ENCODE peak calls at places on chromosomes 7 and 10, in six cellular contexts. One of them, this sample, is unnamed.

GRCh38 chr10:43727935-43728334 is 79.3 kb upstream of the ZNF32 start:
- DNase-seq in A549: no peak
- DNase-seq in AG08396: no peak
- DNase-seq in occipital lobe: no peak
- DNase-seq in colonic mucosa: no peak
- DNase-seq in neural crest cell: no peak
- DNase-seq in this sample: no peak

GRCh38 chr10:69730251-69731156 is 71.2 kb upstream of the COL13A1 start:
- DNase-seq in A549: no peak
- DNase-seq in AG08396: peak; percentile 54
- DNase-seq in occipital lobe: no peak
- DNase-seq in colonic mucosa: no peak
- DNase-seq in neural crest cell: no peak
- DNase-seq in this sample: peak; percentile 53

GRCh38 chr7:37894671-37895070 is 21.9 kb downstream of the SFRP4 start:
- DNase-seq in A549: no peak
- DNase-seq in AG08396: no peak
- DNase-seq in occipital lobe: no peak
- DNase-seq in colonic mucosa: no peak
- DNase-seq in neural crest cell: no peak
- DNase-seq in this sample: no peak

GRCh38 chr10:122911889-122912484 is 1.6 kb downstream of the FAM24A start:
- DNase-seq in A549: peak; percentile 21
- DNase-seq in AG08396: peak; percentile 64
- DNase-seq in occipital lobe: no peak
- DNase-seq in colonic mucosa: peak; percentile 40
- DNase-seq in neural crest cell: peak; percentile 71
- DNase-seq in this sample: peak; percentile 70

GRCh38 chr7:2478387-2478760 is 2.2 kb upstream of the GRIFIN start:
- DNase-seq in A549: peak; percentile 43
- DNase-seq in AG08396: peak; percentile 90
- DNase-seq in occipital lobe: peak; percentile 16
- DNase-seq in colonic mucosa: peak; percentile 81
- DNase-seq in neural crest cell: no peak
- DNase-seq in this sample: peak; percentile 96

GRCh38 chr7:30649717-30650116 is 32.5 kb downstream of the CRHR2 start:
- DNase-seq in A549: no peak
- DNase-seq in AG08396: no peak
- DNase-seq in occipital lobe: no peak
- DNase-seq in colonic mucosa: no peak
- DNase-seq in neural crest cell: no peak
- DNase-seq in this sample: no peak

GRCh38 chr10:103519798-103520197 is 26.3 kb downstream of the NEURL1 start:
- DNase-seq in A549: no peak
- DNase-seq in AG08396: no peak
- DNase-seq in occipital lobe: no peak
- DNase-seq in colonic mucosa: no peak
- DNase-seq in neural crest cell: no peak
- DNase-seq in this sample: no peak

GRCh38 chr7:50531928-50532327 is 33.3 kb downstream of the DDC start:
- DNase-seq in A549: no peak
- DNase-seq in AG08396: no peak
- DNase-seq in occipital lobe: no peak
- DNase-seq in colonic mucosa: no peak
- DNase-seq in neural crest cell: peak; percentile 19
- DNase-seq in this sample: no peak

GRCh38 chr7:4893929-4894475 is 10.5 kb upstream of the RADIL start:
- DNase-seq in A549: no peak
- DNase-seq in AG08396: no peak
- DNase-seq in occipital lobe: no peak
- DNase-seq in colonic mucosa: no peak
- DNase-seq in neural crest cell: no peak
- DNase-seq in this sample: no peak

GRCh38 chr7:42227931-42228591 is 8.9 kb downstream of the GLI3 start:
- DNase-seq in A549: no peak
- DNase-seq in AG08396: peak; percentile 42
- DNase-seq in occipital lobe: no peak
- DNase-seq in colonic mucosa: no peak
- DNase-seq in neural crest cell: peak; percentile 23
- DNase-seq in this sample: peak; percentile 44

GRCh38 chr7:92751902-92752901 is 84.2 kb downstream of the CDK6 start:
- DNase-seq in A549: peak; percentile 91
- DNase-seq in AG08396: peak; percentile 41
- DNase-seq in occipital lobe: no peak
- DNase-seq in colonic mucosa: no peak
- DNase-seq in neural crest cell: no peak
- DNase-seq in this sample: peak; percentile 69